ENCODE peak calls at places on chromosome 14, in ten cellular contexts. D, C, J, M, K, S, I, L, E and H are unnamed samples.

GRCh38 chr14:99772371-99773283 is 20.6 kb upstream of the EML1 start:
- DNase-seq in D (no peak), C (no peak), J (no peak), M (peak; percentile 62), K (peak; percentile 19), S (no peak), I (no peak), L (no peak), E (no peak), H (no peak)

GRCh38 chr14:92925446-92925845 is 2.5 kb downstream of the CHGA start:
- DNase-seq in D (no peak), C (no peak), J (no peak), M (no peak), K (no peak), S (no peak), I (no peak), L (no peak), E (no peak), H (no peak)

GRCh38 chr14:24051789-24052655 is at the start of gene CARMIL3:
- DNase-seq in D (no peak), C (no peak), J (peak; percentile 58), M (peak; percentile 77), K (peak; percentile 60), S (peak; percentile 91), I (peak; percentile 34), L (no peak), E (peak; percentile 89), H (no peak)

GRCh38 chr14:80978403-80978802 is 23.0 kb downstream of the TSHR start:
- DNase-seq in D (no peak), C (no peak), J (no peak), M (no peak), K (no peak), S (no peak), I (no peak), L (no peak), E (no peak), H (no peak)

GRCh38 chr14:95889236-95889979 is 12.8 kb downstream of the TUNAR start:
- DNase-seq in D (no peak), C (no peak), J (no peak), M (no peak), K (no peak), S (no peak), I (no peak), L (no peak), E (no peak), H (no peak)

GRCh38 chr14:64656986-64657385 is 47.2 kb upstream of the PLEKHG3 start:
- DNase-seq in D (no peak), C (no peak), J (no peak), M (peak; percentile 95), K (peak; percentile 75), S (no peak), I (no peak), L (peak; percentile 38), E (no peak), H (peak; percentile 55)

GRCh38 chr14:64508215-64508776 is 3.7 kb downstream of the ZBTB1 start:
- DNase-seq in D (no peak), C (no peak), J (no peak), M (no peak), K (no peak), S (no peak), I (no peak), L (no peak), E (no peak), H (no peak)

GRCh38 chr14:85587152-85587697 is 57.3 kb downstream of the FLRT2 start:
- DNase-seq in D (no peak), C (no peak), J (no peak), M (no peak), K (no peak), S (no peak), I (peak; percentile 63), L (no peak), E (no peak), H (no peak)

GRCh38 chr14:75454963-75455546 is 27.2 kb downstream of the JDP2 start:
- DNase-seq in D (no peak), C (no peak), J (peak; percentile 79), M (peak; percentile 89), K (peak; percentile 68), S (no peak), I (peak; percentile 76), L (peak; percentile 65), E (peak; percentile 13), H (peak; percentile 87)

GRCh38 chr14:83419420-83419819 is 1885.8 kb upstream of the SEL1L start:
- DNase-seq in D (no peak), C (no peak), J (no peak), M (no peak), K (no peak), S (no peak), I (no peak), L (no peak), E (no peak), H (no peak)

GRCh38 chr14:23009483-23009938 is 432 bp downstream of the C14orf93 start:
- DNase-seq in D (no peak), C (no peak), J (no peak), M (no peak), K (no peak), S (no peak), I (no peak), L (no peak), E (no peak), H (no peak)

GRCh38 chr14:23008836-23009235 is 1.1 kb downstream of the C14orf93 start:
- DNase-seq in D (no peak), C (no peak), J (no peak), M (no peak), K (no peak), S (no peak), I (no peak), L (no peak), E (no peak), H (no peak)

GRCh38 chr14:23006544-23007419 is 3.2 kb downstream of the C14orf93 start:
- DNase-seq in D (peak; percentile 89), C (peak; percentile 97), J (peak; percentile 98), M (peak; percentile 98), K (peak; percentile 96), S (peak; percentile 99), I (peak; percentile 97), L (peak; percentile 91), E (peak; percentile 99), H (peak; percentile 98)

GRCh38 chr14:23013056-23014054 is 3.4 kb upstream of the C14orf93 start:
- DNase-seq in D (no peak), C (no peak), J (no peak), M (no peak), K (no peak), S (no peak), I (no peak), L (no peak), E (no peak), H (no peak)

GRCh38 chr14:23009939-23010718 is at the start of gene C14orf93:
- DNase-seq in D (no peak), C (peak; percentile 70), J (peak; percentile 87), M (peak; percentile 92), K (peak; percentile 80), S (peak; percentile 95), I (peak; percentile 48), L (peak; percentile 70), E (peak; percentile 93), H (peak; percentile 85)
- TF ChIP-seq POLR2A in D (peak; percentile 32), C (no peak), J (no peak), M (no peak), K (peak; percentile 56), S (no peak), I (no peak), L (peak; percentile 18), E (peak; percentile 76), H (no peak)

DNA sequence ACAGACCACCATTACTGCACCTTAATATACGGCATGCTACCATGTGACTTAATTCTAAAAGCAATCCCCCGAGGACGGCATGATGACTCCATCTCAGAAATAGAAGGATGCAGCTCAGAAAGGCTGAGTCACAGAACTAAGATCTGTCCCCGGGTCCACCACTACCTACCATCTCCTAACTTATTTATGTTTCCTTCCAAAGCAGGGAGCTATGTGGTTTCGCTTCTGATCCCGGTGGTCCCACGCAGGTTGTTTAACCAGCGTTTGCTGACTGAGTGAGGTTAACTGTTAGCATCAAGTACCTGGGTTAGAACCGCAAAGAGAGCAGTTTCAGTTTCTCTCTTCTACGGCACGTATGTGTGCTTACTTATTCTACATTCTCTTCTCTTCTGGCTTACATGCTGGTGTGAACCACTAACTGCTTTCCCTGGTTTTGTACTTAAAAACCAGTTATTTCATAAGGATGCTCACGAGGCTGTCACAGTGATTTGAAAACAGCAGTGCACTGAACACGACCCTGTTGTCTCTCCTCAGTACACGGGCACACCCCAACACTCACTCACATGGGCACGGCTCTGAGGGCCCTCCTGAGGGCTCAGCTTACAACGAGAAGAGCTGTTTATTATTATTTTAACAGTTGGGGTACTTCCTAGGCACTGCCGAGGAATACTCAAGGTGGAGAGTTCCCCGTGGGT is 66.7 kb downstream of the CCDC88C start:
- DNase-seq in D (no peak), C (no peak), J (no peak), M (no peak), K (no peak), S (peak; percentile 64), I (no peak), L (no peak), E (no peak), H (no peak)
- H3K4me3 ChIP-seq in D (no peak overlapping the region), C (no peak overlapping the region), J (no peak overlapping the region), M (peak overlapping the region; percentile 37), K (no peak overlapping the region), S (no peak overlapping the region), I (no peak overlapping the region), L (no peak overlapping the region), E (no peak overlapping the region), H (no peak overlapping the region)

GRCh38 chr14:68774771-68775613 is 17.9 kb downstream of the ZFP36L1 start:
- DNase-seq in D (no peak), C (peak; percentile 45), J (peak; percentile 10), M (peak; percentile 43), K (peak; percentile 10), S (no peak), I (peak; percentile 84), L (no peak), E (no peak), H (peak; percentile 64)
- H3K4me1 ChIP-seq in D (peaks cover 16% of the 10 kb centered on the region), C (no peaks in the 10 kb centered on the region), J (peaks cover 3% of the 10 kb centered on the region), M (no peaks in the 10 kb centered on the region), K (peaks cover 8% of the 10 kb centered on the region), S (peaks cover 36% of the 10 kb centered on the region), I (peaks cover 13% of the 10 kb centered on the region), L (peaks cover 27% of the 10 kb centered on the region), E (peaks cover 5% of the 10 kb centered on the region), H (peaks cover 31% of the 10 kb centered on the region)

GRCh38 chr14:73786942-73787759 is 64.5 kb upstream of the PTGR2 start:
- DNase-seq in D (no peak), C (peak; percentile 46), J (peak; percentile 70), M (peak; percentile 85), K (peak; percentile 67), S (peak; percentile 95), I (peak; percentile 35), L (no peak), E (peak; percentile 72), H (peak; percentile 57)

GRCh38 chr14:73787760-73788508 is 63.7 kb upstream of the PTGR2 start:
- DNase-seq in D (no peak), C (no peak), J (no peak), M (peak; percentile 52), K (no peak), S (peak; percentile 34), I (peak; percentile 55), L (no peak), E (no peak), H (no peak)

GRCh38 chr14:73792476-73792875 is 59.2 kb upstream of the PTGR2 start:
- DNase-seq in D (no peak), C (no peak), J (no peak), M (no peak), K (no peak), S (peak; percentile 63), I (no peak), L (peak; percentile 1), E (no peak), H (no peak)

GRCh38 chr14:73788871-73789590 is 62.6 kb upstream of the PTGR2 start:
- DNase-seq in D (no peak), C (no peak), J (no peak), M (peak; percentile 62), K (peak; percentile 12), S (peak; percentile 30), I (no peak), L (no peak), E (no peak), H (no peak)

GRCh38 chr14:73789996-73790581 is 61.5 kb upstream of the PTGR2 start:
- DNase-seq in D (no peak), C (peak; percentile 70), J (peak; percentile 77), M (peak; percentile 95), K (peak; percentile 80), S (peak; percentile 54), I (peak; percentile 97), L (peak; percentile 74), E (no peak), H (peak; percentile 35)
- TF ChIP-seq POLR2A in D (peak; percentile 61), C (no peak), J (no peak), M (peak; percentile 69), K (peak; percentile 75), S (no peak), I (peak; percentile 64), L (no peak), E (no peak), H (peak; percentile 70)